ENCODE peak calls at places on chromosomes 2 and 18, in eight cellular contexts. J is SIG-M5, V is heart left ventricle, F is fibroblast of the aortic adventitia, P is SK-MEL-5, K is Right ventricle myocardium inferior, C is lower lobe of right lung, G is midbrain. D is an unnamed sample.

GRCh38 chr2:102253753-102254150 is 57.6 kb upstream of the IL1RL1 start:
- DNase-seq in V (no peak), F (peak; percentile 62), K (no peak), J (no peak), C (no peak), P (peak; percentile 6), G (no peak), D (no peak)

GRCh38 chr2:28750316-28751101 is 1.1 kb upstream of the PPP1CB start:
- DNase-seq in K (no peak), F (peak; percentile 72), G (peak; percentile 45), C (no peak), J (no peak), P (peak; percentile 31), V (no peak), D (peak; percentile 52)

GRCh38 chr2:101256316-101256715 is 3.6 kb downstream of the CNOT11 start:
- DNase-seq in K (no peak), J (no peak), V (no peak), F (no peak), G (no peak), C (no peak), P (no peak), D (no peak)

GRCh38 chr2:86147793-86148192 is 41.8 kb downstream of the PTCD3 start:
- DNase-seq in J (no peak), C (no peak), F (no peak), K (no peak), V (no peak), P (peak; percentile 35), G (no peak), D (no peak)

GRCh38 chr18:46676162-46676830 is 19.3 kb upstream of the LOXHD1 start:
- DNase-seq in F (no peak), P (no peak), V (no peak), C (no peak), J (no peak), K (peak; percentile 25), G (no peak), D (no peak)

GRCh38 chr2:205237524-205237923 is 444.8 kb upstream of the NRP2 start:
- DNase-seq in K (no peak), J (no peak), C (no peak), P (no peak), V (no peak), G (no peak), F (no peak), D (no peak)

GRCh38 chr2:75021672-75022071 is 63.2 kb downstream of the POLE4 start:
- DNase-seq in P (peak; percentile 24), V (no peak), F (peak; percentile 93), J (no peak), C (no peak), G (no peak), K (no peak), D (no peak)

GRCh38 chr2:16777123-16777872 is 111.7 kb upstream of the CYRIA start:
- DNase-seq in C (no peak), P (no peak), J (no peak), F (no peak), V (no peak), K (no peak), G (no peak), D (no peak)

GRCh38 chr2:25250331-25251031 is 82.1 kb upstream of the POMC start:
- DNase-seq in F (no peak), C (no peak), K (peak; percentile 44), P (no peak), V (peak; percentile 48), G (no peak), J (no peak), D (peak; percentile 73)

GRCh38 chr2:170088776-170089175 is 89.2 kb upstream of the MYO3B start:
- DNase-seq in G (no peak), C (no peak), V (no peak), K (no peak), J (no peak), P (no peak), F (peak; percentile 33), D (no peak)

GRCh38 chr2:227748079-227748478 is 2.4 kb downstream of the SCYGR8 start:
- DNase-seq in C (no peak), F (no peak), V (no peak), G (no peak), J (no peak), K (no peak), P (peak; percentile 66), D (peak; percentile 73)

GRCh38 chr2:157726946-157727345 is 98.3 kb upstream of the ACVR1C start:
- DNase-seq in C (no peak), F (no peak), J (no peak), K (no peak), P (no peak), V (no peak), G (no peak), D (no peak)

GRCh38 chr2:145091011-145091744 is 571.3 kb upstream of the ZEB2 start:
- DNase-seq in G (no peak), V (no peak), J (no peak), P (no peak), C (no peak), F (peak; percentile 95), K (no peak), D (no peak)